ENCODE peak calls at places on chromosomes 12 and 14, in four cellular contexts. I is stimulated activated CD4-positive, alpha-beta T cell treated with anti-CD3 and anti-CD28 coated beads, TNF-alpha, amount 100 ng/mL, for 4 hours; U is foreskin fibroblast; O is Right ventricle myocardium superior. H is an unnamed sample.

GRCh38 chr14:21933681-21934080 is 260.1 kb upstream of the OR4E1 start:
- DNase-seq in I (no peak), O (no peak), U (no peak), H (no peak)

GRCh38 chr12:72323881-72324280 is 51.7 kb downstream of the TRHDE start:
- DNase-seq in O (no peak), U (peak; percentile 71), I (no peak), H (no peak)

GRCh38 chr14:63604626-63605025 is 37.0 kb downstream of the WDR89 start:
- DNase-seq in O (no peak), U (no peak), I (no peak), H (no peak)

GRCh38 chr12:76883826-76884225 is 5.0 kb upstream of the CSRP2 start:
- DNase-seq in O (peak; percentile 76), I (no peak), U (peak; percentile 75), H (no peak)

GRCh38 chr12:6891637-6892036 is 13.0 kb upstream of the LRRC23 start:
- DNase-seq in U (no peak), O (peak; percentile 1), I (no peak), H (no peak)

GRCh38 chr12:40784102-40784501 is 91.9 kb downstream of the CNTN1 start:
- DNase-seq in I (no peak), O (no peak), U (no peak), H (no peak)

GRCh38 chr12:132807295-132808222 is 21.1 kb downstream of the GOLGA3 start:
- DNase-seq in I (no peak), U (no peak), O (no peak), H (no peak)

GRCh38 chr12:54164402-54165145 is 24.2 kb downstream of the SMUG1 start:
- DNase-seq in U (no peak), O (no peak), I (no peak), H (no peak)

GRCh38 chr12:6070472-6071257 is 53.8 kb downstream of the VWF start:
- DNase-seq in I (no peak), U (no peak), O (no peak), H (no peak)